ENCODE peak calls at places on chromosome 17, in five cellular contexts. One of them, this sample, is unnamed.

GRCh38 chr17:29038511-29039300 is 4.2 kb upstream of the PIPOX start:
- DNase-seq in fibroblast of the aortic adventitia: no peak
- DNase-seq in astrocyte of the cerebellum: no peak
- DNase-seq in left ventricle myocardium inferior: no peak
- DNase-seq in neural progenitor cell: peak
- DNase-seq in this sample: no peak

GRCh38 chr17:58312021-58312630 is 16.5 kb downstream of the TSPOAP1 start:
- DNase-seq in neural progenitor cell: no peak
- DNase-seq in fibroblast of the aortic adventitia: no peak
- DNase-seq in astrocyte of the cerebellum: no peak
- DNase-seq in left ventricle myocardium inferior: no peak
- DNase-seq in this sample: no peak

GRCh38 chr17:36001862-36002603 is 680 bp upstream of the CCL15 start:
- DNase-seq in astrocyte of the cerebellum: no peak
- DNase-seq in left ventricle myocardium inferior: no peak
- DNase-seq in fibroblast of the aortic adventitia: no peak
- DNase-seq in neural progenitor cell: peak
- DNase-seq in this sample: no peak

GRCh38 chr17:38967290-38967738 is at the start of gene FBXO47:
- DNase-seq in left ventricle myocardium inferior: peak
- DNase-seq in fibroblast of the aortic adventitia: peak
- DNase-seq in neural progenitor cell: peak
- DNase-seq in astrocyte of the cerebellum: peak
- DNase-seq in this sample: peak

GRCh38 chr17:28193241-28193640 is 125.8 kb upstream of the TMEM97 start:
- DNase-seq in neural progenitor cell: no peak
- DNase-seq in fibroblast of the aortic adventitia: no peak
- DNase-seq in astrocyte of the cerebellum: no peak
- DNase-seq in left ventricle myocardium inferior: peak
- DNase-seq in this sample: no peak

GRCh38 chr17:79080761-79081290 is 6.2 kb downstream of the ENGASE start:
- DNase-seq in left ventricle myocardium inferior: no peak
- DNase-seq in neural progenitor cell: no peak
- DNase-seq in fibroblast of the aortic adventitia: no peak
- DNase-seq in astrocyte of the cerebellum: no peak
- DNase-seq in this sample: no peak

GRCh38 chr17:73720187-73720834 is 76.1 kb upstream of the SDK2 start:
- DNase-seq in neural progenitor cell: no peak
- DNase-seq in left ventricle myocardium inferior: no peak
- DNase-seq in fibroblast of the aortic adventitia: no peak
- DNase-seq in astrocyte of the cerebellum: no peak
- DNase-seq in this sample: no peak

GRCh38 chr17:55285340-55286301 is 20.9 kb downstream of the HLF start:
- DNase-seq in fibroblast of the aortic adventitia: peak
- DNase-seq in astrocyte of the cerebellum: peak
- DNase-seq in left ventricle myocardium inferior: peak
- DNase-seq in neural progenitor cell: no peak
- DNase-seq in this sample: no peak

GRCh38 chr17:64103751-64104364 is 26.1 kb downstream of the ERN1 start:
- DNase-seq in neural progenitor cell: no peak
- DNase-seq in left ventricle myocardium inferior: no peak
- DNase-seq in astrocyte of the cerebellum: no peak
- DNase-seq in fibroblast of the aortic adventitia: no peak
- DNase-seq in this sample: no peak

GRCh38 chr17:29347831-29348281 is 42.3 kb upstream of the TAOK1 start:
- DNase-seq in astrocyte of the cerebellum: no peak
- DNase-seq in fibroblast of the aortic adventitia: peak
- DNase-seq in neural progenitor cell: no peak
- DNase-seq in left ventricle myocardium inferior: no peak
- DNase-seq in this sample: no peak

GRCh38 chr17:29376667-29377268 is 13.4 kb upstream of the TAOK1 start:
- DNase-seq in fibroblast of the aortic adventitia: peak
- DNase-seq in astrocyte of the cerebellum: peak
- DNase-seq in left ventricle myocardium inferior: peak
- DNase-seq in neural progenitor cell: peak
- DNase-seq in this sample: peak

GRCh38 chr17:79837888-79838540 is 1.2 kb downstream of the CBX4 start:
- DNase-seq in fibroblast of the aortic adventitia: no peak
- DNase-seq in astrocyte of the cerebellum: no peak
- DNase-seq in neural progenitor cell: peak
- DNase-seq in left ventricle myocardium inferior: no peak
- DNase-seq in this sample: no peak

GRCh38 chr17:47730681-47731080 is 2.4 kb upstream of the TBX21 start:
- DNase-seq in astrocyte of the cerebellum: no peak
- DNase-seq in neural progenitor cell: no peak
- DNase-seq in fibroblast of the aortic adventitia: no peak
- DNase-seq in left ventricle myocardium inferior: no peak
- DNase-seq in this sample: no peak

GRCh38 chr17:45368661-45369060 is 51.8 kb upstream of the MAP3K14 start:
- DNase-seq in fibroblast of the aortic adventitia: peak
- DNase-seq in astrocyte of the cerebellum: peak
- DNase-seq in neural progenitor cell: no peak
- DNase-seq in left ventricle myocardium inferior: no peak
- DNase-seq in this sample: no peak

GRCh38 chr17:46964315-46965265 is 14.5 kb downstream of the RPRML start:
- DNase-seq in neural progenitor cell: peak
- DNase-seq in fibroblast of the aortic adventitia: peak
- DNase-seq in astrocyte of the cerebellum: no peak
- DNase-seq in left ventricle myocardium inferior: no peak
- DNase-seq in this sample: no peak

GRCh38 chr17:48052956-48053757 is 5.0 kb downstream of the NFE2L1 start:
- DNase-seq in left ventricle myocardium inferior: peak
- DNase-seq in neural progenitor cell: no peak
- DNase-seq in astrocyte of the cerebellum: no peak
- DNase-seq in fibroblast of the aortic adventitia: no peak
- DNase-seq in this sample: peak

GRCh38 chr17:44219636-44220210 is at the start of gene UBTF:
- DNase-seq in left ventricle myocardium inferior: peak
- DNase-seq in neural progenitor cell: peak
- DNase-seq in fibroblast of the aortic adventitia: peak
- DNase-seq in astrocyte of the cerebellum: no peak
- DNase-seq in this sample: no peak

GRCh38 chr17:67628580-67629013 is 89.1 kb upstream of the NOL11 start:
- DNase-seq in left ventricle myocardium inferior: peak
- DNase-seq in neural progenitor cell: peak
- DNase-seq in astrocyte of the cerebellum: no peak
- DNase-seq in fibroblast of the aortic adventitia: no peak
- DNase-seq in this sample: no peak

GRCh38 chr17:66403846-66404597 is 101.6 kb downstream of the PRKCA start:
- DNase-seq in astrocyte of the cerebellum: no peak
- DNase-seq in left ventricle myocardium inferior: no peak
- DNase-seq in fibroblast of the aortic adventitia: no peak
- DNase-seq in neural progenitor cell: no peak
- DNase-seq in this sample: no peak

GRCh38 chr17:64216385-64217248 is 46.4 kb downstream of the TEX2 start:
- DNase-seq in neural progenitor cell: peak
- DNase-seq in left ventricle myocardium inferior: peak
- DNase-seq in astrocyte of the cerebellum: peak
- DNase-seq in fibroblast of the aortic adventitia: peak
- DNase-seq in this sample: peak

GRCh38 chr17:38730526-38731379 is 612 bp downstream of the CISD3 start:
- DNase-seq in left ventricle myocardium inferior: peak
- DNase-seq in fibroblast of the aortic adventitia: peak
- DNase-seq in astrocyte of the cerebellum: no peak
- DNase-seq in neural progenitor cell: peak
- DNase-seq in this sample: no peak

GRCh38 chr17:66190738-66191606 is 961 bp downstream of the CEP112 start:
- DNase-seq in fibroblast of the aortic adventitia: peak
- DNase-seq in neural progenitor cell: peak
- DNase-seq in left ventricle myocardium inferior: no peak
- DNase-seq in astrocyte of the cerebellum: peak
- DNase-seq in this sample: no peak

GRCh38 chr17:66673668-66674276 is 161.1 kb upstream of the CACNG5 start:
- DNase-seq in neural progenitor cell: peak
- DNase-seq in astrocyte of the cerebellum: peak
- DNase-seq in fibroblast of the aortic adventitia: peak
- DNase-seq in left ventricle myocardium inferior: no peak
- DNase-seq in this sample: no peak

GRCh38 chr17:79930786-79931516 is 91.7 kb upstream of the CBX4 start:
- DNase-seq in fibroblast of the aortic adventitia: no peak
- DNase-seq in neural progenitor cell: peak
- DNase-seq in astrocyte of the cerebellum: no peak
- DNase-seq in left ventricle myocardium inferior: no peak
- DNase-seq in this sample: no peak

GRCh38 chr17:83173997-83174858 is 94.8 kb downstream of the METRNL start:
- DNase-seq in neural progenitor cell: peak
- DNase-seq in fibroblast of the aortic adventitia: peak
- DNase-seq in left ventricle myocardium inferior: no peak
- DNase-seq in astrocyte of the cerebellum: no peak
- DNase-seq in this sample: no peak

GRCh38 chr17:70320642-70321345 is 151.5 kb downstream of the KCNJ2 start:
- DNase-seq in fibroblast of the aortic adventitia: peak
- DNase-seq in left ventricle myocardium inferior: peak
- DNase-seq in neural progenitor cell: no peak
- DNase-seq in astrocyte of the cerebellum: no peak
- DNase-seq in this sample: no peak

GRCh38 chr17:70190959-70191805 is 21.9 kb downstream of the KCNJ2 start:
- DNase-seq in fibroblast of the aortic adventitia: peak
- DNase-seq in left ventricle myocardium inferior: no peak
- DNase-seq in neural progenitor cell: no peak
- DNase-seq in astrocyte of the cerebellum: no peak
- DNase-seq in this sample: no peak

GRCh38 chr17:43393944-43394482 is 4.8 kb upstream of the ARL4D start:
- DNase-seq in left ventricle myocardium inferior: peak
- DNase-seq in neural progenitor cell: peak
- DNase-seq in astrocyte of the cerebellum: peak
- DNase-seq in fibroblast of the aortic adventitia: peak
- DNase-seq in this sample: no peak

GRCh38 chr17:61875285-61875684 is 12.0 kb upstream of the BRIP1 start:
- DNase-seq in neural progenitor cell: no peak
- DNase-seq in left ventricle myocardium inferior: no peak
- DNase-seq in fibroblast of the aortic adventitia: no peak
- DNase-seq in astrocyte of the cerebellum: no peak
- DNase-seq in this sample: no peak

GRCh38 chr17:33962857-33963655 is 292.0 kb upstream of the CCL2 start:
- DNase-seq in left ventricle myocardium inferior: peak
- DNase-seq in fibroblast of the aortic adventitia: no peak
- DNase-seq in astrocyte of the cerebellum: no peak
- DNase-seq in neural progenitor cell: no peak
- DNase-seq in this sample: no peak

GRCh38 chr17:4176803-4177472 is 33.9 kb downstream of the CYB5D2 start:
- DNase-seq in left ventricle myocardium inferior: no peak
- DNase-seq in neural progenitor cell: no peak
- DNase-seq in astrocyte of the cerebellum: no peak
- DNase-seq in fibroblast of the aortic adventitia: no peak
- DNase-seq in this sample: no peak

GRCh38 chr17:52106638-52107261 is 51.8 kb downstream of the CA10 start:
- DNase-seq in fibroblast of the aortic adventitia: peak
- DNase-seq in neural progenitor cell: peak
- DNase-seq in astrocyte of the cerebellum: peak
- DNase-seq in left ventricle myocardium inferior: no peak
- DNase-seq in this sample: no peak
- TF ChIP-seq CTCF in fibroblast of the aortic adventitia: peak
- TF ChIP-seq CTCF in neural progenitor cell: peak
- TF ChIP-seq CTCF in astrocyte of the cerebellum: peak
- TF ChIP-seq CTCF in left ventricle myocardium inferior: peak
- TF ChIP-seq CTCF in this sample: peak

GRCh38 chr17:15958484-15958854 is 13.5 kb downstream of the ADORA2B start:
- DNase-seq in neural progenitor cell: no peak
- DNase-seq in fibroblast of the aortic adventitia: no peak
- DNase-seq in astrocyte of the cerebellum: no peak
- DNase-seq in left ventricle myocardium inferior: no peak
- DNase-seq in this sample: no peak
- H3K4me3 ChIP-seq in neural progenitor cell: no peak
- H3K4me3 ChIP-seq in fibroblast of the aortic adventitia: no peak
- H3K4me3 ChIP-seq in astrocyte of the cerebellum: no peak
- H3K4me3 ChIP-seq in left ventricle myocardium inferior: no peak
- H3K4me3 ChIP-seq in this sample: no peak

GRCh38 chr17:49218941-49219913 is 8.7 kb downstream of the ABI3 start:
- DNase-seq in fibroblast of the aortic adventitia: no peak
- DNase-seq in neural progenitor cell: no peak
- DNase-seq in astrocyte of the cerebellum: no peak
- DNase-seq in left ventricle myocardium inferior: peak
- DNase-seq in this sample: no peak
- TF ChIP-seq CTCF in fibroblast of the aortic adventitia: peak
- TF ChIP-seq CTCF in neural progenitor cell: peak
- TF ChIP-seq CTCF in astrocyte of the cerebellum: no peak
- TF ChIP-seq CTCF in left ventricle myocardium inferior: no peak
- TF ChIP-seq CTCF in this sample: peak

GRCh38 chr17:6651483-6652452 is at the start of the genes C17orf100 and MED31:
- DNase-seq in neural progenitor cell: peak
- DNase-seq in left ventricle myocardium inferior: peak
- DNase-seq in fibroblast of the aortic adventitia: peak
- DNase-seq in astrocyte of the cerebellum: peak
- DNase-seq in this sample: peak
- H3K4me3 ChIP-seq in neural progenitor cell: peak
- H3K4me3 ChIP-seq in left ventricle myocardium inferior: peak
- H3K4me3 ChIP-seq in fibroblast of the aortic adventitia: peak
- H3K4me3 ChIP-seq in astrocyte of the cerebellum: peak
- H3K4me3 ChIP-seq in this sample: peak

GRCh38 chr17:14301279-14301760 is 439 bp downstream of the HS3ST3B1 start:
- DNase-seq in left ventricle myocardium inferior: peak
- DNase-seq in neural progenitor cell: peak
- DNase-seq in fibroblast of the aortic adventitia: no peak
- DNase-seq in astrocyte of the cerebellum: no peak
- DNase-seq in this sample: no peak
- TF ChIP-seq CTCF in left ventricle myocardium inferior: peak
- TF ChIP-seq CTCF in neural progenitor cell: peak
- TF ChIP-seq CTCF in fibroblast of the aortic adventitia: no peak
- TF ChIP-seq CTCF in astrocyte of the cerebellum: no peak
- TF ChIP-seq CTCF in this sample: peak

GRCh38 chr17:8223356-8224063 is 13.1 kb upstream of the AURKB start:
- DNase-seq in astrocyte of the cerebellum: no peak
- DNase-seq in neural progenitor cell: peak
- DNase-seq in fibroblast of the aortic adventitia: no peak
- DNase-seq in left ventricle myocardium inferior: peak
- DNase-seq in this sample: no peak

GRCh38 chr17:8226536-8227237 is 16.3 kb upstream of the AURKB start:
- DNase-seq in left ventricle myocardium inferior: peak
- DNase-seq in astrocyte of the cerebellum: peak
- DNase-seq in fibroblast of the aortic adventitia: peak
- DNase-seq in neural progenitor cell: peak
- DNase-seq in this sample: peak

GRCh38 chr17:8224891-8225812 is 14.8 kb upstream of the AURKB start:
- DNase-seq in neural progenitor cell: no peak
- DNase-seq in left ventricle myocardium inferior: no peak
- DNase-seq in fibroblast of the aortic adventitia: no peak
- DNase-seq in astrocyte of the cerebellum: no peak
- DNase-seq in this sample: no peak

GRCh38 chr17:8225813-8226535 is 15.6 kb upstream of the AURKB start:
- DNase-seq in left ventricle myocardium inferior: no peak
- DNase-seq in fibroblast of the aortic adventitia: peak
- DNase-seq in neural progenitor cell: peak
- DNase-seq in astrocyte of the cerebellum: no peak
- DNase-seq in this sample: no peak

GRCh38 chr17:8227238-8227581 is 16.8 kb upstream of the AURKB start:
- DNase-seq in fibroblast of the aortic adventitia: no peak
- DNase-seq in astrocyte of the cerebellum: no peak
- DNase-seq in neural progenitor cell: no peak
- DNase-seq in left ventricle myocardium inferior: no peak
- DNase-seq in this sample: no peak
- H3K4me3 ChIP-seq in fibroblast of the aortic adventitia: peak
- H3K4me3 ChIP-seq in astrocyte of the cerebellum: peak
- H3K4me3 ChIP-seq in neural progenitor cell: peak
- H3K4me3 ChIP-seq in left ventricle myocardium inferior: peak
- H3K4me3 ChIP-seq in this sample: peak

GRCh38 chr17:40499551-40500189 is 1.8 kb downstream of the TNS4 start:
- DNase-seq in left ventricle myocardium inferior: peak
- DNase-seq in neural progenitor cell: peak
- DNase-seq in fibroblast of the aortic adventitia: peak
- DNase-seq in astrocyte of the cerebellum: no peak
- DNase-seq in this sample: no peak
- TF ChIP-seq CTCF in left ventricle myocardium inferior: no peak
- TF ChIP-seq CTCF in neural progenitor cell: no peak
- TF ChIP-seq CTCF in fibroblast of the aortic adventitia: no peak
- TF ChIP-seq CTCF in astrocyte of the cerebellum: no peak
- TF ChIP-seq CTCF in this sample: peak

This sample was measured in retinal pigment epithelial cell.